ENCODE peak calls at places on chromosomes 12 and 14, in six cellular contexts. Y is nucleus accumbens, Z is NCI-H774, E is HS-27A, F is mesothelial cell of epicardium, T is A549. M is an unnamed sample.

GRCh38 chr12:103841690-103842584 is 903 bp upstream of the NT5DC3 start:
- DNase-seq in Z (peak; percentile 56), F (no peak), E (peak; percentile 60), T (peak; percentile 85), Y (no peak), M (no peak)

GRCh38 chr14:38158468-38158867 is 49.2 kb upstream of the SSTR1 start:
- DNase-seq in Z (no peak), F (no peak), T (no peak), Y (no peak), E (no peak), M (no peak)

GRCh38 chr14:91947196-91948184 is at the start of gene FBLN5:
- DNase-seq in Z (no peak), E (peak; percentile 24), Y (peak; percentile 39), T (peak; percentile 17), F (peak; percentile 38), M (peak; percentile 34)

GRCh38 chr14:103556976-103557758 is 5.3 kb downstream of the BAG5 start:
- DNase-seq in T (no peak), Y (no peak), F (no peak), E (no peak), Z (no peak), M (no peak)

GRCh38 chr14:20429801-20430669 is 5.9 kb downstream of the KLHL33 start:
- DNase-seq in F (no peak), Z (no peak), T (no peak), E (no peak), Y (peak; percentile 16), M (no peak)

GRCh38 chr14:24806061-24806678 is 172.2 kb upstream of the GZMB start:
- DNase-seq in F (peak; percentile 38), E (peak; percentile 22), Z (peak; percentile 28), T (peak; percentile 68), Y (no peak), M (peak; percentile 40)

GRCh38 chr14:99245541-99246511 is 26.2 kb downstream of the BCL11B start:
- DNase-seq in E (no peak), Z (no peak), T (no peak), Y (no peak), F (no peak), M (no peak)

GRCh38 chr12:122946690-122947271 is 19.5 kb downstream of the ABCB9 start:
- DNase-seq in E (peak; percentile 96), Z (no peak), Y (peak; percentile 10), F (no peak), T (peak; percentile 92), M (peak; percentile 81)

GRCh38 chr14:89185919-89186849 is 230.8 kb downstream of the FOXN3 start:
- DNase-seq in Z (no peak), T (peak; percentile 3), F (no peak), E (no peak), Y (no peak), M (no peak)

GRCh38 chr12:119938049-119938667 is 50.9 kb upstream of the BICDL1 start:
- DNase-seq in T (peak; percentile 68), Z (peak; percentile 61), Y (peak; percentile 9), E (peak; percentile 22), F (peak; percentile 36), M (peak; percentile 75)

GRCh38 chr14:51979399-51979709 is 10.0 kb upstream of the RTRAF start:
- DNase-seq in Z (no peak), Y (no peak), T (no peak), F (no peak), E (no peak), M (no peak)

GRCh38 chr12:121580959-121581680 is at the start of gene KDM2B:
- DNase-seq in T (no peak), Z (peak; percentile 53), Y (peak; percentile 20), F (no peak), E (no peak), M (no peak)

GRCh38 chr14:87233806-87234384 is 759.1 kb downstream of the GALC start:
- DNase-seq in Z (no peak), T (no peak), E (no peak), Y (no peak), F (no peak), M (no peak)

GRCh38 chr12:71594214-71594948 is 69.3 kb downstream of the ZFC3H1 start:
- DNase-seq in E (no peak), Y (no peak), T (peak; percentile 60), F (peak; percentile 32), Z (no peak), M (no peak)

GRCh38 chr12:47886471-47887240 is 18.1 kb downstream of the VDR start:
- DNase-seq in E (no peak), Z (no peak), F (no peak), T (no peak), Y (no peak), M (no peak)

GRCh38 chr12:65696227-65696626 is 128.1 kb upstream of the HMGA2 start:
- DNase-seq in T (peak; percentile 19), Z (no peak), F (no peak), Y (no peak), E (no peak), M (no peak)

GRCh38 chr12:25904442-25904841 is 54.0 kb upstream of the RASSF8 start:
- DNase-seq in T (no peak), Y (no peak), E (no peak), Z (no peak), F (no peak), M (no peak)

GRCh38 chr12:101857043-101857558 is 20.3 kb upstream of the DRAM1 start:
- DNase-seq in Z (no peak), Y (no peak), F (no peak), E (no peak), T (peak; percentile 42), M (no peak)

GRCh38 chr12:129531004-129531403 is 372.8 kb downstream of the TMEM132D start:
- DNase-seq in T (no peak), Z (peak; percentile 88), Y (no peak), E (no peak), F (no peak), M (no peak)

GRCh38 chr12:19826988-19827550 is 387.8 kb downstream of the AEBP2 start:
- DNase-seq in Y (no peak), T (no peak), Z (no peak), F (no peak), E (no peak), M (no peak)

GRCh38 chr14:64755661-64756265 is 51.5 kb downstream of the PLEKHG3 start:
- DNase-seq in T (no peak), Y (no peak), F (no peak), E (no peak), Z (no peak), M (no peak)

GRCh38 chr12:56046027-56046780 is 4.5 kb downstream of the RPS26 start:
- DNase-seq in Y (no peak), F (no peak), E (no peak), Z (no peak), T (no peak), M (no peak)

GRCh38 chr14:100400115-100400514 is 77.0 kb downstream of the SLC25A47 start:
- DNase-seq in Y (no peak), F (no peak), E (no peak), T (no peak), Z (no peak), M (no peak)

GRCh38 chr12:6745751-6746525 is 7.0 kb downstream of the MLF2 start:
- DNase-seq in Z (no peak), Y (no peak), E (no peak), T (no peak), F (no peak), M (peak; percentile 35)

GRCh38 chr14:74608959-74609611 is 3.0 kb downstream of the LTBP2 start:
- DNase-seq in Y (peak; percentile 31), F (no peak), E (peak; percentile 64), Z (peak; percentile 63), T (peak; percentile 86), M (peak; percentile 77)

GRCh38 chr12:12976366-12976765 is 23.7 kb downstream of the HEBP1 start:
- DNase-seq in Y (no peak), Z (no peak), E (peak; percentile 78), F (no peak), T (peak; percentile 81), M (no peak)

GRCh38 chr12:80165741-80166140 is 66.4 kb downstream of the OTOGL start:
- DNase-seq in E (no peak), Z (no peak), F (no peak), Y (no peak), T (no peak), M (no peak)

GRCh38 chr12:89556976-89557375 is 31.1 kb upstream of the POC1B start:
- DNase-seq in F (no peak), E (no peak), Z (no peak), T (no peak), Y (no peak), M (no peak)

GRCh38 chr12:98238513-98238912 is 276.9 kb upstream of the TMPO start:
- DNase-seq in Z (no peak), F (no peak), T (no peak), E (peak; percentile 43), Y (no peak), M (no peak)

GRCh38 chr14:50947446-50947845 is 3.2 kb upstream of the PYGL start:
- DNase-seq in F (no peak), Y (no peak), Z (no peak), E (no peak), T (no peak), M (no peak)

M was measured in GM13977.